ENCODE peak calls at places on chromosomes 16 and 17, in seven cellular contexts. N is IMR-90, H is mesenchymal stem cell, K is H9, F is mesendoderm, T is H1, L is trophoblast cell. I is an unnamed sample.

GRCh38 chr17:41885733-41886132 is 20.5 kb upstream of the KLHL11 start:
- DNase-seq in L (no peak), K (no peak), F (peak), H (no peak), N (no peak), T (no peak), I (peak)

GRCh38 chr16:72990003-72990521 is 57.9 kb downstream of the ZFHX3 start:
- DNase-seq in K (no peak), F (peak), T (no peak), H (peak), N (peak), L (peak), I (no peak)

GRCh38 chr17:752620-753219 is 656 bp upstream of the GEMIN4 start:
- DNase-seq in F (peak), N (peak), H (peak), L (no peak), K (peak), T (no peak), I (no peak)

GRCh38 chr16:83888672-83889044 is 10.3 kb upstream of the MLYCD start:
- DNase-seq in L (no peak), K (no peak), T (no peak), F (peak), N (no peak), H (no peak), I (no peak)

GRCh38 chr17:3879591-3880417 is 13.0 kb downstream of the CAMKK1 start:
- DNase-seq in N (no peak), F (no peak), K (peak), H (no peak), L (no peak), T (no peak), I (no peak)

GRCh38 chr17:58311429-58311894 is 17.1 kb downstream of the TSPOAP1 start:
- DNase-seq in T (peak), K (no peak), N (no peak), F (no peak), L (no peak), H (no peak), I (no peak)

GRCh38 chr17:47810200-47810821 is 11.3 kb downstream of the OSBPL7 start:
- DNase-seq in K (peak), H (peak), N (peak), L (peak), F (peak), T (no peak), I (no peak)

GRCh38 chr16:1296688-1297412 is 12.6 kb upstream of the UBE2I start:
- DNase-seq in L (peak), H (peak), T (no peak), F (peak), K (no peak), N (peak), I (no peak)

GRCh38 chr17:66667491-66668030 is 167.4 kb upstream of the CACNG5 start:
- DNase-seq in H (no peak), L (no peak), F (no peak), T (no peak), K (no peak), N (no peak), I (no peak)

GRCh38 chr17:64106918-64107317 is 23.0 kb downstream of the ERN1 start:
- DNase-seq in H (no peak), F (no peak), T (no peak), K (no peak), N (no peak), L (no peak), I (no peak)

GRCh38 chr16:11734025-11734652 is 8.5 kb downstream of the TXNDC11 start:
- DNase-seq in T (no peak), N (no peak), H (no peak), K (no peak), L (no peak), F (no peak), I (no peak)

GRCh38 chr16:72723781-72724180 is 324.1 kb downstream of the ZFHX3 start:
- DNase-seq in N (peak), H (peak), K (no peak), T (no peak), L (no peak), F (no peak), I (no peak)

GRCh38 chr17:29039764-29040598 is 3.0 kb upstream of the PIPOX start:
- DNase-seq in N (peak), F (peak), H (peak), T (no peak), K (no peak), L (peak), I (no peak)

GRCh38 chr17:66165537-66166123 is 26.3 kb downstream of the CEP112 start:
- DNase-seq in F (peak), N (peak), K (no peak), L (peak), T (no peak), H (peak), I (peak)

GRCh38 chr16:67648088-67648763 is 3.3 kb downstream of the CARMIL2 start:
- DNase-seq in H (no peak), T (peak), K (peak), F (no peak), N (no peak), L (no peak), I (no peak)

GRCh38 chr17:3678095-3678820 is 9.6 kb downstream of the EMC6 start:
- DNase-seq in T (peak), K (peak), L (no peak), F (peak), N (peak), H (no peak), I (no peak)

DNA sequence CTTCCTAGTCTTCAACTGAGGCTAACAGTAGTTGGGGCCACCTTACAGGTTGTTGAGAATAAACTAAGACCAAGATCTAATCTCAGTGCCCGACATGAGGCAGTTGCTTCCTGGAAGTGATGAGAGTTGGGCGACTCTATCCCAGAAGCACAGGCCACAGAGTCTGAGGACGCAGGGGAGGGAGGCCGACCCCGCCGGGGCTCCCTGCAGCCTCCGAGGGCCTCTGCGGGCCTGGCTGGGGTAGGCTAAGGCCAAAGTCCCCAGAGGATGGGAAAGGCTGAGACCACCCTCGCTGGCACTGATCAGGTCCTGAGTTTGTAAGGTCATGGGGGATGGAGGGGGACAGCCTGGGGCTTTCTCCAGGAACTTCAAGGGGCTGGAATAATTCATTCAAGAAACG is 74.0 kb downstream of the ENGASE start:
- DNase-seq in H (no peak), K (no peak), F (no peak), L (no peak), T (no peak), N (no peak), I (no peak)
- H2AK5ac ChIP-seq in H (no peak), K (no peak), F (no peak), L (no peak), T (no peak), N (no peak), I (no peak)

GRCh38 chr17:14559720-14560119 is 258.8 kb downstream of the HS3ST3B1 start:
- DNase-seq in T (no peak), L (no peak), K (no peak), H (no peak), F (no peak), N (no peak), I (no peak)
- H2AK5ac ChIP-seq in T (no peak), L (no peak), K (no peak), H (no peak), F (no peak), N (no peak), I (no peak)

DNA sequence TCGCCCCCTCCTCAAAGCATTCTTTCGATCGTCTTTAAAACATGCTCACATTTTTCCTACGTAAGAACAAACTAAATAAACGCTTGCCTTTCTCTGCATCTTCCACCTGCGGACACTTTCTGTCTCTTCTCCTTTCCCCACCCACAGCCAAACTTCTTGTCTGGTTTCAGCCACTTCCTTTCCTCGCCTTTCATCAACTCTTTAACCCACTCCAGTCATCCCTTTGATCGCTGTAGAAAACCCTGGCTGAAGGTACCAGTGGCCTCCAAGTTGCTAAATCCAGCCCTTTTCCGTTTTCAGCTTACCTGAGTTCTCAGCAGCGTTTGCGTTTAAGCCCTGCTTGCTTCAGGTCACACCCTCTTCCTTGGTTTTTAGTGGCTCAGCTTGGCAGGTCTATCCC is 483 bp downstream of the RPA1 start:
- DNase-seq in F (peak), N (no peak), T (peak), H (peak), K (peak), L (peak), I (peak)
- H2AK5ac ChIP-seq in F (no peak), N (peak), T (no peak), H (no peak), K (no peak), L (peak), I (no peak)

GRCh38 chr17:44543905-44544523 is 13.3 kb upstream of the FZD2 start:
- DNase-seq in K (no peak), L (no peak), T (no peak), F (no peak), N (no peak), H (no peak), I (no peak)

GRCh38 chr17:44539664-44540063 is 17.6 kb upstream of the FZD2 start:
- DNase-seq in N (no peak), K (peak), F (peak), T (peak), H (no peak), L (no peak), I (peak)

GRCh38 chr17:44543213-44543904 is 13.9 kb upstream of the FZD2 start:
- DNase-seq in T (peak), L (peak), H (peak), K (peak), F (peak), N (peak), I (peak)

GRCh38 chr17:44541884-44542581 is 15.3 kb upstream of the FZD2 start:
- DNase-seq in T (peak), L (no peak), F (peak), H (no peak), N (no peak), K (peak), I (no peak)

DNA sequence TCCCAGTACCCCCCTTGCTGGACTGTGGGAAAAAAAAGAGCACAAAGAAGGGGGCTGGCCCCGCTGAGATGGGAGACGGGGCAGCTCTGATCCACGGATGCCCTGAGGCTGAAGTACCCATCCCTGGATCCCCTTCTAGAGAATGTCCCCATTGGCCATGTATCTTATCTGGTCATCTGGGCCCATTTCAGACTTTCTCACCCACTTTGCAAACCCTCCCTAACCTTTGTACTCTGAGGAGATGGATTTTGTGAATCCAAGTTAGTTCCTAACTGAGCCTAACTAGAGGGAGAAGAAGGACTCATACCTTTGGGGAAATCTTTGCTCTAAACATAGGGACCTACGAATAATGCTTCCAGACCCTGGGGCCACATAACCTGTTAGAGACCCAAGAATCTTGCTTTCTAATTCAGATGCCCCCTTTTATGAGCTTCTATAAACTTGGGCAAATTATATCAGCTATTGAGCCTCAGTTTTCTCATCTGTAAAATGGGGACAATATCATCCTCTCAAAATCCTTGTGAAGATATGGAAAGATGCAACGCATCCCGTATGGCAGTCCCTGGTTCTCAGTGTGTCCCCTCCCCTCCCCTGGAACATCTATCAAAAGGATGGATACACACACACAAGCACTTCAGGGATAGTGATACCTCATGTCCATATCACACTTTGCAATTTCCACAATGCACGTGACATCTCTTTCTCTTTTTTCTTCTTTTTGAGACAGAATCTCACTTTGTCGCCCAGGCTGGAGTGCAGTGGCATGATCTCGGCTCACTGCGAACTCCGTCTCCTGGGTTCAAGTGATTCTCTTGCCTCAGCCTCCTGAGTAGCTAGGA is 16.8 kb upstream of the FZD2 start:
- DNase-seq in T (no peak), F (peak), N (no peak), H (no peak), L (no peak), K (no peak), I (no peak)
- H2AK5ac ChIP-seq in T (no peak), F (no peak), N (peak), H (peak), L (peak), K (no peak), I (peak)

GRCh38 chr16:54901606-54902005 is 29.1 kb upstream of the IRX5 start:
- DNase-seq in K (no peak), H (no peak), T (no peak), F (no peak), L (no peak), N (no peak), I (no peak)
- H2AK5ac ChIP-seq in K (no peak), H (no peak), T (no peak), F (no peak), L (no peak), N (no peak), I (no peak)

GRCh38 chr17:51319186-51319585 is 58.8 kb downstream of the UTP18 start:
- DNase-seq in L (no peak), T (no peak), F (no peak), H (no peak), N (no peak), K (no peak), I (no peak)

GRCh38 chr17:51325471-51325870 is 65.1 kb downstream of the UTP18 start:
- DNase-seq in T (no peak), L (no peak), H (no peak), N (no peak), F (no peak), K (no peak), I (no peak)

DNA sequence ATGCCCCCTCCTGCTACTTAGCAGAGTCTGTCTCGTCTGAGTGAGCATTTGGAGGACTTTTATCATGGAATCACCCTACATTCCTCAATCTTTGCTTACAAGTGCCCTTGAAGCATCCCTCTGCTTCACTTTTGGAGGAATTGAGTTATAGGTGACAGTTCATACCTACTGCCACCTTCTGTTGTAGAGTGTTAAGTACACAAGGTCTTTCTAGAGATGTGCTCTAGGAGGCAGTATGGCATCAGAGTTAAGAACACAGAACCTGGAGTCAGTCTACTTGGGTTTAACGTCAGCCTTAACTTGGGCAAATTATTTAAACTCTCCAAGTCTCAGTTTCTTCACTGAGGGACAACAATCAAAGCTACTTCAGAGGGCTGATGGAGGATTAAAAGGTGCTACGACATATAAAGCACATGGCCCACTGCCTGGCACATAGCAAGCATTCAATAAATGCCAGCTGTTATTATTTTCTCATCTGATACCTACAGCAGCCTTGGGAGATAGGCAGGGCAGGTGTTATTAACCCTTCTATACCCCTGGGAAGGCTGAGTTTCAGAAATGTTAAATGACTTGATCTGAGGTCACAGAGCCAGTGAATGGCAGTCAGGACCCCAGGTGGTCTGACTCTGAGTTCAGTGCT is 62.2 kb downstream of the UTP18 start:
- DNase-seq in H (no peak), T (no peak), L (peak), N (peak), F (peak), K (peak), I (peak)
- H2AK5ac ChIP-seq in H (no peak), T (no peak), L (no peak), N (no peak), F (no peak), K (no peak), I (no peak)

DNA sequence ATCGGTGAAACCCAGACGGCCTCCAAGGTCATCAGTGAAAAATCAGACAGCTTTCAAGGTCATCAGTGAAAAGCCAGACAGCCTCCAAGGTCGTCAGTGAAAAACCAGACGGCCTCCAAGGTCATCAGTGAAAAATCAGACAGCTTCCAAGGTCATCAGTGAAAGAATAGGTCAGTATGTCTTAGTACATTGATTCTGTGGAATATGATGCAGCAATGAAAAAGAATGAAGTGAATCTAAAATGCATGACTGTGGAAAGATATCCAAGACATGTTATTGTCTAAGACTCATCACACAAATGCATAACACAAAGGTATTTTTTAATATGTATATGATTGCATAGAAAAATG is 72.5 kb downstream of the CMIP start:
- DNase-seq in F (no peak), H (no peak), L (no peak), N (no peak), K (no peak), T (no peak), I (no peak)
- H2AK5ac ChIP-seq in F (no peak), H (no peak), L (no peak), N (no peak), K (no peak), T (no peak), I (no peak)

I was measured in neuronal stem cell.